ENCODE peak calls at places on chromosomes 13 and 19, in seven cellular contexts. One of them, this sample, is unnamed.

GRCh38 chr19:17565611-17566010 is 10.2 kb downstream of the COLGALT1 start:
- DNase-seq in right lobe of liver: no peak
- DNase-seq in transverse colon: no peak
- DNase-seq in uterus: no peak
- DNase-seq in sigmoid colon: no peak
- DNase-seq in adrenal gland: no peak
- DNase-seq in ovary: no peak
- DNase-seq in this sample: no peak

GRCh38 chr19:6212403-6213265 is 67.1 kb downstream of the MLLT1 start:
- DNase-seq in adrenal gland: peak; percentile 1
- DNase-seq in sigmoid colon: peak; percentile 56
- DNase-seq in right lobe of liver: no peak
- DNase-seq in transverse colon: no peak
- DNase-seq in ovary: peak; percentile 15
- DNase-seq in uterus: no peak
- DNase-seq in this sample: peak; percentile 66

GRCh38 chr19:14118165-14119051 is 846 bp upstream of the PRKACA start:
- DNase-seq in uterus: peak; percentile 87
- DNase-seq in transverse colon: peak; percentile 73
- DNase-seq in right lobe of liver: peak; percentile 85
- DNase-seq in adrenal gland: peak; percentile 97
- DNase-seq in sigmoid colon: peak; percentile 97
- DNase-seq in ovary: peak; percentile 89
- DNase-seq in this sample: peak; percentile 89

GRCh38 chr13:105894711-105895110 is 640.8 kb downstream of the EFNB2 start:
- DNase-seq in transverse colon: no peak
- DNase-seq in uterus: no peak
- DNase-seq in adrenal gland: no peak
- DNase-seq in ovary: no peak
- DNase-seq in right lobe of liver: no peak
- DNase-seq in sigmoid colon: no peak
- DNase-seq in this sample: no peak

GRCh38 chr19:49812452-49812996 is 568 bp downstream of the FUZ start:
- DNase-seq in adrenal gland: no peak
- DNase-seq in right lobe of liver: no peak
- DNase-seq in transverse colon: no peak
- DNase-seq in uterus: no peak
- DNase-seq in ovary: no peak
- DNase-seq in sigmoid colon: no peak
- DNase-seq in this sample: no peak

GRCh38 chr13:107277911-107278310 is 710.0 kb upstream of the ARGLU1 start:
- DNase-seq in transverse colon: no peak
- DNase-seq in uterus: no peak
- DNase-seq in adrenal gland: no peak
- DNase-seq in ovary: no peak
- DNase-seq in sigmoid colon: no peak
- DNase-seq in right lobe of liver: no peak
- DNase-seq in this sample: no peak

GRCh38 chr19:30529876-30530275 is 157.7 kb downstream of the ZNF536 start:
- DNase-seq in ovary: no peak
- DNase-seq in adrenal gland: no peak
- DNase-seq in transverse colon: no peak
- DNase-seq in sigmoid colon: no peak
- DNase-seq in uterus: no peak
- DNase-seq in right lobe of liver: no peak
- DNase-seq in this sample: no peak

GRCh38 chr19:13839193-13839937 is 37.6 kb upstream of the NANOS3 start:
- DNase-seq in ovary: peak; percentile 76
- DNase-seq in uterus: peak; percentile 77
- DNase-seq in sigmoid colon: peak; percentile 95
- DNase-seq in right lobe of liver: peak; percentile 89
- DNase-seq in adrenal gland: peak; percentile 89
- DNase-seq in transverse colon: peak; percentile 88
- DNase-seq in this sample: peak; percentile 98

GRCh38 chr19:45168767-45169351 is 8.1 kb upstream of the NKPD1 start:
- DNase-seq in adrenal gland: no peak
- DNase-seq in sigmoid colon: no peak
- DNase-seq in transverse colon: no peak
- DNase-seq in right lobe of liver: no peak
- DNase-seq in uterus: no peak
- DNase-seq in ovary: no peak
- DNase-seq in this sample: no peak

GRCh38 chr19:36163813-36164212 is 11.6 kb upstream of the COX7A1 start:
- DNase-seq in transverse colon: no peak
- DNase-seq in sigmoid colon: no peak
- DNase-seq in right lobe of liver: no peak
- DNase-seq in ovary: no peak
- DNase-seq in uterus: no peak
- DNase-seq in adrenal gland: no peak
- DNase-seq in this sample: peak; percentile 38

GRCh38 chr13:30846311-30846710 is 59.8 kb upstream of the MEDAG start:
- DNase-seq in transverse colon: no peak
- DNase-seq in sigmoid colon: no peak
- DNase-seq in right lobe of liver: no peak
- DNase-seq in uterus: no peak
- DNase-seq in ovary: no peak
- DNase-seq in adrenal gland: no peak
- DNase-seq in this sample: no peak

GRCh38 chr13:48775804-48776203 is 122.1 kb downstream of the CYSLTR2 start:
- DNase-seq in right lobe of liver: no peak
- DNase-seq in ovary: no peak
- DNase-seq in sigmoid colon: no peak
- DNase-seq in adrenal gland: no peak
- DNase-seq in transverse colon: no peak
- DNase-seq in uterus: no peak
- DNase-seq in this sample: no peak

GRCh38 chr13:95553614-95554385 is 1.3 kb downstream of the CLDN10 start:
- DNase-seq in right lobe of liver: no peak
- DNase-seq in ovary: no peak
- DNase-seq in adrenal gland: no peak
- DNase-seq in sigmoid colon: no peak
- DNase-seq in transverse colon: no peak
- DNase-seq in uterus: no peak
- DNase-seq in this sample: no peak

GRCh38 chr19:38073806-38074685 is 150.0 kb downstream of the DPF1 start:
- DNase-seq in adrenal gland: no peak
- DNase-seq in sigmoid colon: no peak
- DNase-seq in transverse colon: peak; percentile 16
- DNase-seq in ovary: no peak
- DNase-seq in uterus: no peak
- DNase-seq in right lobe of liver: no peak
- DNase-seq in this sample: no peak

GRCh38 chr13:32581177-32581786 is 5.0 kb upstream of the PDS5B start:
- DNase-seq in sigmoid colon: no peak
- DNase-seq in right lobe of liver: no peak
- DNase-seq in adrenal gland: no peak
- DNase-seq in ovary: no peak
- DNase-seq in uterus: no peak
- DNase-seq in transverse colon: no peak
- DNase-seq in this sample: no peak

GRCh38 chr13:30027569-30028455 is 177.4 kb upstream of the UBL3 start:
- DNase-seq in transverse colon: no peak
- DNase-seq in adrenal gland: no peak
- DNase-seq in uterus: no peak
- DNase-seq in right lobe of liver: no peak
- DNase-seq in sigmoid colon: no peak
- DNase-seq in ovary: no peak
- DNase-seq in this sample: no peak

GRCh38 chr19:48461982-48462655 is 6.7 kb downstream of the KCNJ14 start:
- DNase-seq in ovary: no peak
- DNase-seq in transverse colon: no peak
- DNase-seq in adrenal gland: no peak
- DNase-seq in uterus: no peak
- DNase-seq in right lobe of liver: peak; percentile 16
- DNase-seq in sigmoid colon: no peak
- DNase-seq in this sample: no peak

GRCh38 chr13:22091222-22091970 is 420.5 kb downstream of the FGF9 start:
- DNase-seq in sigmoid colon: peak; percentile 71
- DNase-seq in adrenal gland: no peak
- DNase-seq in transverse colon: no peak
- DNase-seq in right lobe of liver: no peak
- DNase-seq in uterus: peak; percentile 53
- DNase-seq in ovary: peak; percentile 25
- DNase-seq in this sample: no peak

GRCh38 chr13:31441804-31442487 is 242.2 kb downstream of the B3GLCT start:
- DNase-seq in adrenal gland: peak; percentile 3
- DNase-seq in uterus: peak; percentile 83
- DNase-seq in ovary: peak; percentile 24
- DNase-seq in right lobe of liver: no peak
- DNase-seq in sigmoid colon: no peak
- DNase-seq in transverse colon: no peak
- DNase-seq in this sample: no peak

GRCh38 chr13:32409561-32410440 is 18.1 kb downstream of the N4BP2L1 start:
- DNase-seq in transverse colon: no peak
- DNase-seq in ovary: peak; percentile 83
- DNase-seq in adrenal gland: peak; percentile 11
- DNase-seq in right lobe of liver: peak; percentile 55
- DNase-seq in sigmoid colon: peak; percentile 79
- DNase-seq in uterus: peak; percentile 73
- DNase-seq in this sample: no peak

GRCh38 chr13:35994131-35994966 is 136.8 kb downstream of the DCLK1 start:
- DNase-seq in adrenal gland: peak; percentile 94
- DNase-seq in uterus: peak; percentile 71
- DNase-seq in transverse colon: no peak
- DNase-seq in right lobe of liver: no peak
- DNase-seq in ovary: peak; percentile 27
- DNase-seq in sigmoid colon: no peak
- DNase-seq in this sample: no peak

GRCh38 chr13:35995136-35995535 is 136.0 kb downstream of the DCLK1 start:
- DNase-seq in ovary: no peak
- DNase-seq in uterus: no peak
- DNase-seq in sigmoid colon: no peak
- DNase-seq in adrenal gland: no peak
- DNase-seq in transverse colon: no peak
- DNase-seq in right lobe of liver: no peak
- DNase-seq in this sample: no peak

GRCh38 chr13:35990196-35990595 is 141.0 kb downstream of the DCLK1 start:
- DNase-seq in right lobe of liver: no peak
- DNase-seq in ovary: no peak
- DNase-seq in adrenal gland: no peak
- DNase-seq in uterus: no peak
- DNase-seq in transverse colon: no peak
- DNase-seq in sigmoid colon: no peak
- DNase-seq in this sample: no peak

GRCh38 chr13:35996360-35996759 is 134.8 kb downstream of the DCLK1 start:
- DNase-seq in ovary: no peak
- DNase-seq in right lobe of liver: no peak
- DNase-seq in sigmoid colon: no peak
- DNase-seq in uterus: no peak
- DNase-seq in transverse colon: no peak
- DNase-seq in adrenal gland: no peak
- DNase-seq in this sample: no peak

DNA sequence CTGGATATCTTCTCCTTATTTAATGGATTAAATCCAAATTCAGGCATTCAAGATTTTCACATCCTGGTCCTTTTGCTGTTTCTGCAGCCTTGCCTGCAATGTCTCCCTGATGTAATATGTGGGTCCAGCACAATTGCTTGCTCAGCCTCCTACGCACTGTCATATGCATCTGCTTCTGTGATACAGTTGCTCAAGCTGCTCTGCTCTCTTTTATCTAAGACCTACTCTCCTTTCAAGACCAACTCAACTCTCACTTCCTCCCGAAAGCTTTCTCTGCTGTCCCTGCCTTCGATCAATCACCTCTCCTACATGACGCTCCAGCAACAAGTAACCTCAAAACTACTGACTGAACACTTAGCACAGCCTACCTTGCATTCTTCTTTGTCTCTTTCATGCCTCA is 138.2 kb downstream of the DCLK1 start:
- DNase-seq in uterus: no peak
- DNase-seq in right lobe of liver: no peak
- DNase-seq in transverse colon: no peak
- DNase-seq in ovary: no peak
- DNase-seq in sigmoid colon: no peak
- DNase-seq in adrenal gland: no peak
- DNase-seq in this sample: no peak
- TF ChIP-seq POLR2A in uterus: no peak
- TF ChIP-seq POLR2A in right lobe of liver: no peak
- TF ChIP-seq POLR2A in transverse colon: no peak
- TF ChIP-seq POLR2A in ovary: no peak
- TF ChIP-seq POLR2A in sigmoid colon: no peak
- TF ChIP-seq POLR2A in adrenal gland: no peak
- TF ChIP-seq POLR2A in this sample: no peak

GRCh38 chr19:15430526-15431120 is 11.8 kb upstream of the AKAP8L start:
- DNase-seq in uterus: no peak
- DNase-seq in transverse colon: no peak
- DNase-seq in sigmoid colon: no peak
- DNase-seq in adrenal gland: no peak
- DNase-seq in right lobe of liver: no peak
- DNase-seq in ovary: no peak
- DNase-seq in this sample: no peak
- H3K4me3 ChIP-seq in uterus: no peak overlapping the region
- H3K4me3 ChIP-seq in transverse colon: no peak overlapping the region
- H3K4me3 ChIP-seq in sigmoid colon: no peak overlapping the region
- H3K4me3 ChIP-seq in adrenal gland: no peak overlapping the region
- H3K4me3 ChIP-seq in right lobe of liver: no peak overlapping the region
- H3K4me3 ChIP-seq in ovary: no peak overlapping the region
- H3K4me3 ChIP-seq in this sample: peak overlapping the region; percentile 88

GRCh38 chr19:51108066-51108804 is at the start of gene CTU1:
- DNase-seq in uterus: peak; percentile 98
- DNase-seq in ovary: peak; percentile 98
- DNase-seq in sigmoid colon: peak; percentile 99
- DNase-seq in adrenal gland: peak; percentile 99
- DNase-seq in transverse colon: peak; percentile 99
- DNase-seq in right lobe of liver: peak; percentile 97
- DNase-seq in this sample: peak; percentile 99
- TF ChIP-seq POLR2A in uterus: peak; percentile 50
- TF ChIP-seq POLR2A in ovary: peak; percentile 42
- TF ChIP-seq POLR2A in sigmoid colon: peak; percentile 38
- TF ChIP-seq POLR2A in adrenal gland: no peak
- TF ChIP-seq POLR2A in transverse colon: peak; percentile 53
- TF ChIP-seq POLR2A in right lobe of liver: peak; percentile 33
- TF ChIP-seq POLR2A in this sample: no peak

DNA sequence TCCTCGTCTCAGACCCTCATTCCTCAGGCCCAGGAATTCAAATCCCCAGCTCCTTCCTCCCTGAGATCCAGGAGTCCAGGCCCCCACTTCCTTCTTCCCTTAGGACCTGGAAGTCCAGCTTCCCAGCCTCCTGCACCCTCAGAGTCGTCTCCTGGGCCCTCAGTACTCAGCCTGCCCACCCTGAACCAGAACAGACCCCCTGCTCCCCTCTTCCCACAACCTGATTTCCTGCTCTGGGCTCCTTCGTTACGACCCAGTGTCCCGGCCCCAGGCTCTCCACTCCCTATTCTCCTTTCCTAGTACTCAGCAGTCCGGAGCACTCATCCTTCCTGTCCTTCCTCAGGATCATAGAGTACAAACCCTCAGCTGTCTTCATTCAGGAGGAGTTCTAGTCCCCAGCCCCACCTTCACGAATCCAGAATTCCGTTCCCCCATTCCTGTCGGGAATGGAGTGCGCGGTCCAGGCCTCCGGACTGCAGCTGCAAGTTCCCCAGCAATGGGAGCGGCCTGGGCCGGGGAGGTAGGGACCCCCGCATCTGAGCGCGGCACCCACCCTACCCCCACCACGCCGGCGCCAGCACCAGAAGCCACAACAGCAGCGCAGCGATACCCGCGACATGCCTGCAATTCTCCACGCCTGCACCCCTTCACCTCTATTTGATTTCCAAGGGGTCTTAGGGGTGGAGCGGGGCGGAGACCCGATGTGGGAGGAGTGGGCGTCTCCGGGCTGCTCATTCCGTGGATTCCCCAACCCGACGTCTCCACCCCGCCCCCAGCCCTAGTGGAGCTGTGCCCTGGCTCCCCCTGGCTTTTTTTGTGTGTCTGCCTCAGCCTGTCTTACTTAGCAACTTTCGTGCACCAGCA is 12.7 kb downstream of the EGLN2 start:
- DNase-seq in ovary: peak; percentile 51
- DNase-seq in sigmoid colon: no peak
- DNase-seq in uterus: no peak
- DNase-seq in adrenal gland: no peak
- DNase-seq in right lobe of liver: no peak
- DNase-seq in transverse colon: no peak
- DNase-seq in this sample: peak; percentile 84
- H3K4me3 ChIP-seq in ovary: peak overlapping the region; percentile 45
- H3K4me3 ChIP-seq in sigmoid colon: peak overlapping the region; percentile 45
- H3K4me3 ChIP-seq in uterus: peak overlapping the region; percentile 36
- H3K4me3 ChIP-seq in adrenal gland: no peak overlapping the region
- H3K4me3 ChIP-seq in right lobe of liver: no peak overlapping the region
- H3K4me3 ChIP-seq in transverse colon: peak overlapping the region; percentile 30
- H3K4me3 ChIP-seq in this sample: peak overlapping the region; percentile 47

This sample was measured in spleen.